ENCODE peak calls at places on chromosomes 6 and 20, in five cellular contexts. H, E, F, K and G are unnamed samples.

GRCh38 chr20:34984756-34985261 is 29.1 kb downstream of the MYH7B start:
- DNase-seq in E (no peak), K (no peak), H (no peak), F (no peak), G (no peak)

GRCh38 chr6:85923013-85923430 is 280.3 kb upstream of the SYNCRIP start:
- DNase-seq in F (peak), E (peak), H (peak), K (no peak), G (peak)

GRCh38 chr20:43925215-43925614 is 10.6 kb downstream of the TOX2 start:
- DNase-seq in F (no peak), H (peak), E (no peak), K (no peak), G (no peak)

GRCh38 chr20:50625986-50626677 is 65.2 kb downstream of the RIPOR3 start:
- DNase-seq in H (no peak), E (no peak), F (peak), K (no peak), G (peak)

GRCh38 chr6:169809386-169809785 is 58.0 kb downstream of the ERMARD start:
- DNase-seq in F (no peak), E (no peak), H (no peak), K (no peak), G (no peak)

GRCh38 chr6:9405369-9405768 is 970.0 kb upstream of the SLC35B3 start:
- DNase-seq in E (no peak), K (no peak), H (no peak), F (no peak), G (no peak)

GRCh38 chr20:45359406-45360148 is 3.4 kb upstream of the SYS1 start:
- DNase-seq in E (no peak), H (no peak), F (peak), K (no peak), G (no peak)

GRCh38 chr20:41032243-41032642 is 3.6 kb downstream of the TOP1 start:
- DNase-seq in E (no peak), F (no peak), K (no peak), H (no peak), G (peak)

GRCh38 chr6:129575378-129576118 is 134.4 kb downstream of the ARHGAP18 start:
- DNase-seq in H (no peak), F (no peak), E (peak), K (no peak), G (peak)

GRCh38 chr20:35232575-35232974 is 6.1 kb downstream of the MMP24 start:
- DNase-seq in F (no peak), E (no peak), H (no peak), K (no peak), G (no peak)

GRCh38 chr6:166351715-166352285 is 9.5 kb upstream of the SFT2D1 start:
- DNase-seq in E (no peak), H (peak), K (no peak), F (peak), G (no peak)

GRCh38 chr6:6962699-6963098 is 145.1 kb upstream of the RREB1 start:
- DNase-seq in E (no peak), F (no peak), H (no peak), K (no peak), G (no peak)

GRCh38 chr6:84842526-84843161 is 78.2 kb upstream of the TBX18 start:
- DNase-seq in H (no peak), E (no peak), K (no peak), F (no peak), G (no peak)

GRCh38 chr20:20070871-20071726 is 18.8 kb downstream of the CFAP61 start:
- DNase-seq in K (no peak), F (no peak), H (no peak), E (no peak), G (peak)

GRCh38 chr6:132712366-132712765 is 1.5 kb downstream of the VNN1 start:
- DNase-seq in F (no peak), K (no peak), E (no peak), H (no peak), G (no peak)

GRCh38 chr20:9206486-9206885 is 137.6 kb downstream of the PLCB4 start:
- DNase-seq in F (no peak), K (no peak), E (no peak), H (no peak), G (no peak)

GRCh38 chr20:47448429-47448828 is 53.3 kb upstream of the NCOA3 start:
- DNase-seq in E (no peak), K (no peak), H (no peak), F (no peak), G (no peak)

GRCh38 chr20:47440857-47441773 is 60.6 kb upstream of the NCOA3 start:
- DNase-seq in E (no peak), H (no peak), K (peak), F (no peak), G (no peak)

GRCh38 chr20:47441774-47442150 is 59.9 kb upstream of the NCOA3 start:
- DNase-seq in H (no peak), K (peak), E (no peak), F (no peak), G (no peak)

GRCh38 chr20:47445291-47445690 is 56.4 kb upstream of the NCOA3 start:
- DNase-seq in K (no peak), E (no peak), H (no peak), F (no peak), G (no peak)

DNA sequence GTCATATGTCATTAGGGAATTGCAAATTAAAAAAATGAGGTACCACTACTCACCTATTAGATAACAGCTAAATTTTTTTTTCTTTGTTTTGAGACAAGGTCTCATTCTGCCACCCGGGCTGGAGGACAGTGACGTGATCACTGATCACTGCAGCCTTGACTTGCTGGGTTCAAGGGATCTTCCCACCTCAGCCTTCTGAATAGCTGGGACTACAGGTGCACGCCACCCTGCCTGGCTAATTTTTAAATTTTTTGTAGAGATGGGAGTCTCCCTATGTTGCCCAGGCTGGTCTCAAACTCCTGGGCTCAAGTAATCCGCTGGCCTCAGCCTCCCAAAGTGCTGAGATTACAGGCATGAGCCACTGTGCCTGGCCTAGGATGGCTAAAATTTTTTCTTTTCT is 57.1 kb upstream of the NCOA3 start:
- DNase-seq in E (no peak), H (no peak), F (no peak), K (peak), G (no peak)
- TF ChIP-seq POLR2A in E (no peak), H (no peak), F (no peak), K (no peak), G (no peak)

DNA sequence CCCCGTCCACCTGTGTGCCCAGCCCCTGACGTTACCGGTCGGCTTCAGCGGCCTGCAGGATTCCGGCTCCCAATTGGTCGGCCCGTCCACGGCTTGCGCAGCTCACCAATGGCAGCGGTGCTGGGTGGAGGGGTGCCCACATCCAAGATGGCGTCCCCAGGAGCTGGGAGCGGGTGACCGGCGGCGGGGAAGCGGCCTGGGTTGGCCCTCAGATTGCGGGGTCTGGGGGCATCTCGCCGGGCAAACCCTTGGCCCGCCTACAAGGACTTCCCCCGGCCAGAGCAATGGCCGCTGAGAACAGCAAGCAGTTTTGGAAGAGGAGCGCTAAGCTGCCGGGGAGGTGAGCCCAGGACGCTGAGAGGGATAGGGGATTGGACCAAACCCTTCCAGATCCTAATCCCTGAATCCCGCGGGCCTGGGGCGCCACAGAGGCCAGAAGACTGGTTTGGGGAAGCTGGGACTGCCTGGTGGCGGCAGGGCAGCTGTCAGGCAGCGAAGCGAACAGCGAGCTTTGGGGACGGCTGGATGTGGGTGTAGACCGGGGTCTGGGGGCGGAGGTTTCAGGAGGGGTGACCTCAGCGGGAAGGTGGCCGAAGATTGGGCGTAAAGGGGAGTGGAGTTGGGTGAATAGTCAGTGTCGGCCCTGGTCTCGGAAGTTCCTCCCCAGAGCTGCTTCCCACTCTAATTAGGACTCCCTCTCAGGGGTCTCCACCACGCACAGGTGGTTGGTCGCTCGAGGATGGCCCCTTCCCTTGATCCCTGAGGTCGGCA is at the start of the genes TBC1D22B and TMEM217:
- DNase-seq in K (peak), H (peak), E (peak), F (peak), G (peak)
- TF ChIP-seq POLR2A in K (no peak), H (peak), E (peak), F (peak), G (peak)

GRCh38 chr20:1118336-1119127 is at the start of gene PSMF1:
- DNase-seq in E (peak), K (peak), F (peak), H (peak), G (peak)
- TF ChIP-seq POLR2A in E (peak), K (peak), F (peak), H (peak), G (peak)

DNA sequence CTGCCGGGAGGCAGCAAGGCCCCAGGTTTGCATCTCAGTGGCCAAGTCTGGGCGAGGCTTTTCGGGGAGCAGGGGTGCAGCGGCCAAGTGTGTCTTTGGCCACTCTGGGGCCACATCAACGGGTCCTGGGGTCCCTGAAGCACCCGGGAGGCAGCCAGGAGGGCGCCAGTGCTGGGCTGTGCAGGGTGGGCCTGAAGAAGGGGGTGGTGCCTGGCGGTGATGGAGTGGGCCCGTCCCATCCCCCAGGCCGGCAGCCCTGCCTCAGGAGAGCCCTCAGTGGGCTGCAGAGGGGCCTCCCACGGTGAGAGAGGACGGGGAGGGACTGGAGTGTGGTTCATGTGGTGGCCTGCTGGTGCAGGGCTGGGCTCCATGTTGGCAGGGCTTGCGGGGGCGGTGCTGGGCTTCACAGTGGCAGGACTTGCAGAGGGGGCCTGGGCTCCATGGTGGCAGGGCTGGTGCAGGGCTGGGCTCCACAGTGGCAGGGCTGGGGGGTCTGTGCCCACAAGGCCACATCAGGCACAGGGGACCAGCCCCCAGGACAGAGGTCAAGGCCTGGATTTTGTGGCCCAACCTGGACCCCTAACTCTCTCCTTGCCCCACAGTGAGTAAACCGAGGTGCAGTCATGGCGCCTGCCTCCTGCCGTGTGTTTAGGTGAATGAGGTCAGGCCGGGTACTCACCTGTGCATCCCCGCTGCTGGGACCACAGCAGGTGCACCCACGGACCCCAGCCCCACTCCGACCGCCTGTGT is 10.5 kb upstream of the BHLHE23 start:
- DNase-seq in E (no peak), K (no peak), H (no peak), F (no peak), G (no peak)
- TF ChIP-seq POLR2A in E (no peak), K (no peak), H (peak), F (no peak), G (no peak)

GRCh38 chr6:31530659-31531058 is 1.9 kb downstream of the MCCD1 start:
- DNase-seq in F (no peak), K (no peak), H (no peak), E (no peak), G (no peak)
- TF ChIP-seq POLR2A in F (no peak), K (no peak), H (no peak), E (no peak), G (no peak)

GRCh38 chr20:58309607-58310290 is at the start of gene RAB22A:
- DNase-seq in F (peak), K (peak), E (peak), H (no peak), G (peak)

GRCh38 chr20:58310291-58310782 is 822 bp downstream of the RAB22A start:
- DNase-seq in K (no peak), H (no peak), E (no peak), F (no peak), G (no peak)

GRCh38 chr20:58308290-58308679 is 1.2 kb upstream of the RAB22A start:
- DNase-seq in E (no peak), H (no peak), F (no peak), K (no peak), G (no peak)

GRCh38 chr20:58307270-58307669 is 2.2 kb upstream of the RAB22A start:
- DNase-seq in E (no peak), F (no peak), K (no peak), H (no peak), G (no peak)

DNA sequence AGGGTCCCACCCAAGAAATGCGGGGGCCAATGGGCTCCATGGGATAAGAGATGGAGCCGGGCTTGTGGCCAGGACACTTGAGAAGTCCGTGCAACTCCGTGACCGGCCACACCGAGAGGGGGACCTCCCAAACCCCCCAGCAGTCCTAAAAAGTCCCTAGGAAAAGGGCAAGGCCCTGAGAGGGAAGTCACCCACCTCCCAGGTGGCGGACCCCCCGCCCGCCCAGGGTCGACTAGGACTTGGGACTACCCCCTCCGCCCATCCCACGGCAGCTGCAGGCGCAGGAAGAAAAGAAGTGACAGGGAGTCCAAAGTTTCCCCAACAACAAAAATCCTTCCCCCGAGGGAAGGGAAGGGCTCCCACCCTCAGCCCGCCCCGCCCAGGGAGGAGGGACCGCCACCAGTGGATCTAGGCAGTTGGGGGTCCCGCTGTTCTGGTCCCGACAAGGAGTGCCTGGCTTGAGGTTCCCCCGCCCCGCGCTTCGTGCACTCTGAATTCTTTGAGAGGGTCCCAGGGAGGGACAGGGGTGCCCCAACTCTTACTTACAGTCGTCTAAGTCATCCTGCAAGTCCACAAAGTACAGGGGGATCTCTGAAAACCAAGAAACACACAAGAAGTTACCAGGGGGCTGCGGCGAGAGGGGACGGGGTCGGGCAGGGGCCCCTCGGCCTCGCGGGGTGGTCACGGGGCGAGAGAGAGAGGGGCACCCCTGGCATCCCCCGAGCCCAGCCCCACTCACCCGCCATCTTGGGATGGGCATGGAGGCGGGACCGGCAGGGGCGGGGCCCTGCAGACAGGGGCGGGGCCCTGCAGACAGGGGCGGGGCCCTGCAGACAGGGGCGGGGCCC is 611 bp upstream of the RAB22A start:
- DNase-seq in H (no peak), K (peak), F (peak), E (peak), G (peak)
- TF ChIP-seq POLR2A in H (peak), K (no peak), F (peak), E (peak), G (no peak)

DNA sequence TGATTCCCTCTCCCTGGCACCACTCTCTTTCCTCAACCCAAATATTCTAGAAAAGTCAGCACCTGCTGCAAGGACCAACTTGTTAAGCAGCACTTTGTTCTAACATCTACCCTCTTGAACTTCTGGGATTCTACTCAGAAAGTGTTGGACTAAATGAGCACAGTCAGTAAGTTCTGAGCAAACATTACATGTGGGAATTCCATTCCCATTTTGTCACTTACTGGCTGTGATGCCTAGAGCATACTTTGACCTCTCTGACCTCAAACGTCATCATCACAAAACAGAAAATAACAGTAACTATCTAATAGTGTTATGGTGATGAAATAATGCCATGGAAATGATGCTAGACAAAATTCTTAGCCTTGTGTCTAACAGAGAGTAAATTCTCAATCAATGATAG is 829.4 kb downstream of the EPHA7 start:
- DNase-seq in K (no peak), F (no peak), E (no peak), H (no peak), G (no peak)
- TF ChIP-seq POLR2A in K (no peak), F (no peak), E (no peak), H (no peak), G (no peak)

GRCh38 chr6:158232445-158233213 is 64.5 kb downstream of the GTF2H5 start:
- DNase-seq in H (no peak), K (peak), F (peak), E (peak), G (peak)
- TF ChIP-seq POLR2A in H (no peak), K (no peak), F (peak), E (peak), G (no peak)